ENCODE peak calls at places on chromosomes 11 and 22, in ten cellular contexts. C, T, K, L, I, Z, Q, M, J and P are unnamed samples.

GRCh38 chr11:75656044-75656726 is 12.7 kb downstream of the MAP6 start:
- DNase-seq in C (no peak), T (no peak), K (no peak), L (no peak), I (no peak), Z (no peak), Q (peak; percentile 11), M (peak; percentile 61), J (no peak), P (no peak)

GRCh38 chr22:37220543-37220968 is 8.3 kb upstream of the SSTR3 start:
- DNase-seq in C (no peak), T (no peak), K (no peak), L (no peak), I (peak; percentile 35), Z (no peak), Q (no peak), M (no peak), J (no peak), P (no peak)

GRCh38 chr22:25827415-25827814 is 85.4 kb downstream of the MYO18B start:
- DNase-seq in C (no peak), T (no peak), K (no peak), L (no peak), I (no peak), Z (no peak), Q (no peak), M (no peak), J (no peak), P (no peak)

GRCh38 chr11:12787847-12788246 is 113.6 kb downstream of the TEAD1 start:
- DNase-seq in C (no peak), T (no peak), K (no peak), L (peak; percentile 73), I (no peak), Z (no peak), Q (peak; percentile 73), M (peak; percentile 88), J (no peak), P (no peak)

GRCh38 chr11:95549276-95549675 is 240.3 kb downstream of the FAM76B start:
- DNase-seq in C (no peak), T (no peak), K (no peak), L (no peak), I (no peak), Z (no peak), Q (no peak), M (no peak), J (no peak), P (no peak)

GRCh38 chr22:27463121-27463520 is 338.4 kb downstream of the MN1 start:
- DNase-seq in C (no peak), T (no peak), K (no peak), L (no peak), I (no peak), Z (no peak), Q (no peak), M (no peak), J (no peak), P (no peak)

GRCh38 chr11:26734706-26735105 is 12.8 kb upstream of the SLC5A12 start:
- DNase-seq in C (no peak), T (no peak), K (no peak), L (no peak), I (no peak), Z (no peak), Q (no peak), M (no peak), J (no peak), P (no peak)

GRCh38 chr22:17921871-17922821 is 102.2 kb downstream of the MICAL3 start:
- DNase-seq in C (no peak), T (no peak), K (no peak), L (no peak), I (no peak), Z (peak; percentile 89), Q (peak; percentile 68), M (no peak), J (no peak), P (no peak)

GRCh38 chr11:4030197-4030596 is 64.4 kb upstream of the RRM1 start:
- DNase-seq in C (no peak), T (no peak), K (no peak), L (no peak), I (no peak), Z (no peak), Q (no peak), M (no peak), J (no peak), P (no peak)

GRCh38 chr11:126132319-126132718 is 69.7 kb upstream of the CDON start:
- DNase-seq in C (no peak), T (no peak), K (no peak), L (peak; percentile 35), I (no peak), Z (no peak), Q (peak; percentile 59), M (peak; percentile 39), J (no peak), P (no peak)

GRCh38 chr11:6531267-6531752 is 34.2 kb downstream of the DNHD1 start:
- DNase-seq in C (no peak), T (no peak), K (no peak), L (peak; percentile 70), I (peak; percentile 48), Z (peak; percentile 40), Q (peak; percentile 58), M (peak; percentile 50), J (no peak), P (peak; percentile 30)

GRCh38 chr11:132115454-132115853 is 745.0 kb downstream of the NTM start:
- DNase-seq in C (no peak), T (no peak), K (no peak), L (peak; percentile 38), I (no peak), Z (no peak), Q (peak; percentile 58), M (no peak), J (no peak), P (no peak)

GRCh38 chr22:49751318-49751967 is 76.2 kb downstream of the BRD1 start:
- DNase-seq in C (no peak), T (no peak), K (no peak), L (no peak), I (no peak), Z (no peak), Q (no peak), M (no peak), J (no peak), P (no peak)

GRCh38 chr11:75582935-75583709 is 21.1 kb downstream of the SERPINH1 start:
- DNase-seq in C (peak; percentile 74), T (peak; percentile 34), K (peak; percentile 89), L (peak; percentile 61), I (peak; percentile 58), Z (peak; percentile 86), Q (peak; percentile 48), M (peak; percentile 72), J (no peak), P (peak; percentile 53)

GRCh38 chr11:104073950-104074349 is 37.5 kb downstream of the DDI1 start:
- DNase-seq in C (no peak), T (no peak), K (no peak), L (no peak), I (no peak), Z (no peak), Q (peak; percentile 87), M (peak; percentile 11), J (no peak), P (no peak)

GRCh38 chr11:1051356-1052132 is 15.0 kb upstream of the MUC6 start:
- DNase-seq in C (no peak), T (no peak), K (no peak), L (no peak), I (no peak), Z (no peak), Q (no peak), M (no peak), J (no peak), P (no peak)

GRCh38 chr11:107858217-107859070 is at the start of gene SLC35F2:
- DNase-seq in C (peak; percentile 79), T (no peak), K (peak; percentile 63), L (peak; percentile 61), I (peak; percentile 53), Z (peak; percentile 83), Q (peak; percentile 86), M (peak; percentile 78), J (no peak), P (peak; percentile 73)